ENCODE peak calls at places on chromosomes 3 and 15, in five cellular contexts. A is GM20000; W is left lung; B is CD4-positive, alpha-beta T cell; C is natural killer cell. O is an unnamed sample.

GRCh38 chr15:85646538-85647091 is 148.1 kb downstream of the KLHL25 start:
- DNase-seq in C (peak), B (no peak), A (peak), W (no peak), O (no peak)

GRCh38 chr3:195236801-195237570 is 34.0 kb downstream of the XXYLT1 start:
- DNase-seq in W (peak), A (no peak), C (no peak), B (no peak), O (peak)

GRCh38 chr3:51869304-51869703 is 6.1 kb downstream of the IQCF5 start:
- DNase-seq in B (no peak), C (no peak), A (no peak), W (no peak), O (no peak)

GRCh38 chr3:165279471-165279870 is 83.3 kb upstream of the SLITRK3 start:
- DNase-seq in A (no peak), C (no peak), B (no peak), W (no peak), O (no peak)

GRCh38 chr15:100997442-100997841 is 78.3 kb downstream of the LRRK1 start:
- DNase-seq in C (no peak), B (no peak), W (no peak), A (no peak), O (no peak)

GRCh38 chr3:108044699-108045098 is 46.1 kb downstream of the CD47 start:
- DNase-seq in W (no peak), A (no peak), C (no peak), B (no peak), O (no peak)

GRCh38 chr15:80556694-80557367 is 138.3 kb upstream of the ABHD17C start:
- DNase-seq in B (no peak), W (no peak), A (no peak), C (no peak), O (no peak)

GRCh38 chr15:64749999-64750657 is 25.3 kb downstream of the RBPMS2 start:
- DNase-seq in A (no peak), W (no peak), C (peak), B (no peak), O (no peak)

GRCh38 chr15:44159492-44159891 is 35.6 kb downstream of the FRMD5 start:
- DNase-seq in C (no peak), A (no peak), W (no peak), B (no peak), O (no peak)

GRCh38 chr3:50340404-50341329 is at the start of gene RASSF1:
- DNase-seq in C (peak), W (peak), A (peak), B (no peak), O (peak)

GRCh38 chr3:84825817-84826216 is 133.0 kb upstream of the CADM2 start:
- DNase-seq in B (no peak), C (no peak), A (no peak), W (no peak), O (no peak)
- TF ChIP-seq CTCF in B (no peak), C (no peak), A (no peak), W (no peak), O (no peak)

GRCh38 chr3:82743196-82743595 is 981.8 kb upstream of the GBE1 start:
- DNase-seq in W (no peak), A (no peak), B (no peak), C (no peak), O (no peak)
- TF ChIP-seq CTCF in W (no peak), A (no peak), B (no peak), C (no peak), O (no peak)

GRCh38 chr15:78570710-78571109 is 5.4 kb downstream of the CHRNA5 start:
- DNase-seq in W (no peak), C (no peak), B (no peak), A (no peak), O (no peak)
- TF ChIP-seq CTCF in W (no peak), C (no peak), B (no peak), A (no peak), O (no peak)

GRCh38 chr3:192054881-192055280 is 593.9 kb downstream of the PYDC2 start:
- DNase-seq in W (no peak), A (no peak), B (no peak), C (no peak), O (no peak)
- TF ChIP-seq CTCF in W (no peak), A (no peak), B (no peak), C (no peak), O (no peak)

GRCh38 chr15:50181983-50182232 is at the start of gene SLC27A2:
- DNase-seq in W (peak), B (no peak), A (no peak), C (no peak), O (no peak)
- TF ChIP-seq CTCF in W (no peak), B (peak), A (peak), C (peak), O (no peak)

DNA sequence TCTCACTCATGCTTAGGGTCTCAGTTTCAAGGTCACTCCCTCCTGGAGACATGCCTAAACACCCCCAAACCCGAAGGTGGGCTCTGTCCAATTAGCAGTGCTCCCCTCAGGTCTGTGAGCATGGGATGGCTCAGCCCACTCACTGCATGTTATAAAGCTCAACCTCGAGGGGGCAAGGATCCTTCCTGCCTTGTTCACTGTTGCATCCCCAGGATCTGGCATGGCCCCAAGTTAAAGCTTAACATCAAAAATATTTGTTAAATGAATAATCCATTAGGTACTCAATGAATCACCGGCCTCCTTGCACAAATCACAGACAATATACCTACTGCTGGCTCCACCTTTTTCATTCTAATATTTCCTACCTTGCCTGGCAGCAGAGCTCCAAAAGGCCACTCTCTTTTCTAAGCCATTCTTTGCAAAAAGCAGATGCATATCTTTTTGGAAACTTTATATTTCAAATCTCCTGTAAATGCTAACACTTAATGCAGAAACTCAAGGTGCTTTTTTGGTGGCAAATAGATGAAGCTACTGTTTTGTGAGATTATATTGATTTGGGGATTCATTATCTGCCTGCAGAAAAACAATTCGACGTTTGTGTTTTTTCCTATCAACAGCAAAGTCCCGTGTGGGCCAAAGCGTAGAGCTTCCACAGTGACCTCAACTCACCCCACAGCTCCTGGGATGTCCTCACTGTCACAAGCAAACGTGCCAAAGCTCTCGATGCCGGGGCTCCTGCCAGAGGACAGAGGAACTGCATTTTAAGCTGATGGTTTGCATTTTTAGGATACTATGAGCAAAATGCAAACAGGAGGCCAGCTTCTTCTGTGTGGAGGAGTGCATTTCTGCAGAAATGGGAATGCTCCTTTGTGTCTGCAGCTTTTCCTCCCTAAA is 35.4 kb downstream of the PCOLCE2 start:
- DNase-seq in W (no peak), C (no peak), A (no peak), B (no peak), O (no peak)
- TF ChIP-seq CTCF in W (no peak), C (no peak), A (no peak), B (no peak), O (no peak)

GRCh38 chr3:38475716-38476115 is 20.4 kb upstream of the EXOG start:
- DNase-seq in C (no peak), B (no peak), A (no peak), W (no peak), O (no peak)
- TF ChIP-seq CTCF in C (no peak), B (no peak), A (no peak), W (no peak), O (no peak)

GRCh38 chr15:74500401-74500800 is 39.4 kb upstream of the UBL7 start:
- DNase-seq in W (no peak), B (no peak), A (no peak), C (no peak), O (no peak)
- TF ChIP-seq CTCF in W (no peak), B (no peak), A (no peak), C (no peak), O (no peak)

O was measured in activated B cell treated with CpG ODN at 0.5 μM for 24 hours.